ENCODE peak calls at places on chromosome 15, in ten cellular contexts. P is cardiac muscle cell, B is A549, X is left ventricle myocardium inferior, T is right atrium auricular region, N is neural progenitor cell, O is ovary, C is foreskin fibroblast, M is mucosa of descending colon, K is transverse colon. G is an unnamed sample.

GRCh38 chr15:93428135-93428534 is 339.1 kb upstream of the RGMA start:
- DNase-seq in P (no peak), B (no peak), X (no peak), T (no peak), N (peak), O (no peak), C (no peak), M (no peak), K (no peak), G (no peak)

GRCh38 chr15:43275736-43276562 is 9.2 kb upstream of the TGM5 start:
- DNase-seq in P (no peak), B (no peak), X (no peak), T (peak), N (no peak), O (no peak), C (no peak), M (no peak), K (no peak), G (no peak)

GRCh38 chr15:81338422-81339007 is 14.6 kb upstream of the STARD5 start:
- DNase-seq in P (no peak), B (no peak), X (peak), T (peak), N (no peak), O (no peak), C (peak), M (no peak), K (no peak), G (no peak)

GRCh38 chr15:51738553-51738952 is 1.1 kb upstream of the LYSMD2 start:
- DNase-seq in P (peak), B (no peak), X (no peak), T (no peak), N (no peak), O (no peak), C (no peak), M (no peak), K (no peak), G (no peak)

GRCh38 chr15:39746176-39746575 is 36.5 kb downstream of the FSIP1 start:
- DNase-seq in P (no peak), B (no peak), X (no peak), T (no peak), N (no peak), O (no peak), C (peak), M (no peak), K (no peak), G (no peak)

GRCh38 chr15:78397382-78397781 is 40.6 kb upstream of the IREB2 start:
- DNase-seq in P (no peak), B (no peak), X (no peak), T (no peak), N (no peak), O (no peak), C (no peak), M (no peak), K (no peak), G (no peak)

GRCh38 chr15:31801152-31801551 is 229.2 kb upstream of the CHRNA7 start:
- DNase-seq in P (peak), B (no peak), X (peak), T (peak), N (no peak), O (peak), C (no peak), M (no peak), K (no peak), G (no peak)

GRCh38 chr15:96746621-96747155 is 416.2 kb downstream of the NR2F2 start:
- DNase-seq in P (peak), B (no peak), X (no peak), T (no peak), N (peak), O (no peak), C (no peak), M (no peak), K (no peak), G (no peak)

GRCh38 chr15:44811347-44811746 is 75.0 kb downstream of the TRIM69 start:
- DNase-seq in P (no peak), B (no peak), X (no peak), T (no peak), N (no peak), O (no peak), C (peak), M (no peak), K (peak), G (no peak)

GRCh38 chr15:93709708-93710107 is 521.7 kb upstream of the MCTP2 start:
- DNase-seq in P (no peak), B (no peak), X (no peak), T (no peak), N (no peak), O (no peak), C (no peak), M (no peak), K (no peak), G (no peak)

GRCh38 chr15:69414702-69415161 is 583 bp downstream of the KIF23 start:
- DNase-seq in P (peak), B (peak), X (no peak), T (peak), N (peak), O (peak), C (peak), M (peak), K (peak), G (peak)

GRCh38 chr15:69088300-69088965 is 72.0 kb upstream of the GLCE start:
- DNase-seq in P (no peak), B (no peak), X (no peak), T (no peak), N (no peak), O (no peak), C (no peak), M (no peak), K (no peak), G (no peak)

GRCh38 chr15:79311901-79312553 is 1.1 kb downstream of the TMED3 start:
- DNase-seq in P (no peak), B (no peak), X (no peak), T (no peak), N (no peak), O (no peak), C (no peak), M (no peak), K (no peak), G (no peak)

GRCh38 chr15:96327155-96327741 is 3.3 kb upstream of the NR2F2 start:
- DNase-seq in P (peak), B (peak), X (no peak), T (no peak), N (peak), O (no peak), C (peak), M (no peak), K (no peak), G (no peak)

GRCh38 chr15:72312605-72313447 is 7.1 kb downstream of the CELF6 start:
- DNase-seq in P (peak), B (peak), X (peak), T (peak), N (peak), O (peak), C (peak), M (no peak), K (peak), G (peak)

GRCh38 chr15:96334705-96335428 is 4.4 kb downstream of the NR2F2 start:
- DNase-seq in P (no peak), B (no peak), X (no peak), T (no peak), N (peak), O (no peak), C (peak), M (no peak), K (peak), G (peak)

GRCh38 chr15:60853077-60853476 is 374.1 kb upstream of the ICE2 start:
- DNase-seq in P (no peak), B (no peak), X (no peak), T (no peak), N (no peak), O (no peak), C (no peak), M (no peak), K (no peak), G (no peak)

GRCh38 chr15:37133619-37134018 is 33.3 kb upstream of the MEIS2 start:
- DNase-seq in P (no peak), B (no peak), X (no peak), T (no peak), N (no peak), O (no peak), C (peak), M (no peak), K (no peak), G (no peak)

GRCh38 chr15:77187751-77188464 is 117.0 kb upstream of the TSPAN3 start:
- DNase-seq in P (no peak), B (no peak), X (no peak), T (peak), N (no peak), O (no peak), C (peak), M (no peak), K (peak), G (no peak)

GRCh38 chr15:41928637-41929620 is 35.1 kb upstream of the SPTBN5 start:
- DNase-seq in P (no peak), B (no peak), X (peak), T (no peak), N (peak), O (no peak), C (peak), M (peak), K (no peak), G (peak)

GRCh38 chr15:63466378-63467192 is 37.8 kb upstream of the USP3 start:
- DNase-seq in P (peak), B (peak), X (no peak), T (no peak), N (peak), O (no peak), C (peak), M (no peak), K (no peak), G (no peak)

GRCh38 chr15:70354260-70354894 is 256.7 kb upstream of the TLE3 start:
- DNase-seq in P (no peak), B (no peak), X (no peak), T (peak), N (no peak), O (no peak), C (no peak), M (no peak), K (no peak), G (no peak)

GRCh38 chr15:79314811-79315210 is 3.9 kb downstream of the TMED3 start:
- DNase-seq in P (no peak), B (no peak), X (no peak), T (no peak), N (no peak), O (no peak), C (no peak), M (no peak), K (no peak), G (no peak)

GRCh38 chr15:50627351-50628055 is 59.1 kb downstream of the TRPM7 start:
- DNase-seq in P (no peak), B (no peak), X (no peak), T (no peak), N (no peak), O (no peak), C (peak), M (no peak), K (no peak), G (no peak)

GRCh38 chr15:63196846-63197245 is 7.4 kb downstream of the RAB8B start:
- DNase-seq in P (no peak), B (no peak), X (no peak), T (no peak), N (no peak), O (no peak), C (no peak), M (no peak), K (no peak), G (no peak)

GRCh38 chr15:34642252-34642651 is 58.8 kb upstream of the GOLGA8B start:
- DNase-seq in P (no peak), B (no peak), X (no peak), T (no peak), N (peak), O (no peak), C (no peak), M (no peak), K (no peak), G (no peak)

GRCh38 chr15:101272584-101272983 is 4.7 kb downstream of the SELENOS start:
- DNase-seq in P (no peak), B (no peak), X (no peak), T (no peak), N (no peak), O (no peak), C (no peak), M (no peak), K (no peak), G (no peak)

GRCh38 chr15:101267320-101268104 is 9.8 kb downstream of the SELENOS start:
- DNase-seq in P (no peak), B (no peak), X (no peak), T (peak), N (no peak), O (no peak), C (peak), M (no peak), K (no peak), G (no peak)

GRCh38 chr15:101266034-101266433 is 11.3 kb downstream of the SELENOS start:
- DNase-seq in P (no peak), B (no peak), X (no peak), T (no peak), N (no peak), O (no peak), C (peak), M (no peak), K (no peak), G (no peak)

GRCh38 chr15:101266787-101267186 is 10.5 kb downstream of the SELENOS start:
- DNase-seq in P (no peak), B (no peak), X (no peak), T (no peak), N (no peak), O (no peak), C (no peak), M (no peak), K (no peak), G (no peak)

GRCh38 chr15:101269479-101270223 is 7.6 kb downstream of the SELENOS start:
- DNase-seq in P (no peak), B (no peak), X (no peak), T (peak), N (peak), O (no peak), C (peak), M (no peak), K (no peak), G (no peak)
- TF ChIP-seq CTCF in P (peak), B (peak), X (peak), T (peak), N (peak), O (no peak), C (peak), M (no peak), K (no peak), G (peak)

GRCh38 chr15:75307778-75308390 is 25.2 kb downstream of the GOLGA6D start:
- DNase-seq in P (peak), B (peak), X (no peak), T (no peak), N (peak), O (peak), C (peak), M (peak), K (peak), G (no peak)
- H3K4me3 ChIP-seq in P (no peak), B (no peak), X (no peak), T (no peak), N (no peak), O (no peak), C (no peak), M (no peak), K (no peak), G (no peak)

GRCh38 chr15:47194718-47195117 is 522.6 kb upstream of the SEMA6D start:
- DNase-seq in P (peak), B (no peak), X (no peak), T (no peak), N (peak), O (no peak), C (peak), M (no peak), K (no peak), G (no peak)
- TF ChIP-seq CTCF in P (peak), B (no peak), X (peak), T (no peak), N (peak), O (no peak), C (peak), M (no peak), K (no peak), G (no peak)

GRCh38 chr15:66615175-66615495 is 49.3 kb upstream of the LCTL start:
- DNase-seq in P (no peak), B (no peak), X (no peak), T (no peak), N (no peak), O (no peak), C (no peak), M (no peak), K (no peak), G (no peak)

GRCh38 chr15:66611257-66612053 is 45.7 kb upstream of the LCTL start:
- DNase-seq in P (no peak), B (no peak), X (no peak), T (no peak), N (no peak), O (no peak), C (no peak), M (no peak), K (no peak), G (peak)

GRCh38 chr15:66615846-66616245 is 50.0 kb upstream of the LCTL start:
- DNase-seq in P (no peak), B (no peak), X (no peak), T (no peak), N (no peak), O (no peak), C (no peak), M (no peak), K (no peak), G (no peak)

GRCh38 chr15:66614456-66615174 is 48.8 kb upstream of the LCTL start:
- DNase-seq in P (no peak), B (no peak), X (no peak), T (no peak), N (no peak), O (no peak), C (no peak), M (no peak), K (no peak), G (no peak)

GRCh38 chr15:66613743-66614142 is 47.9 kb upstream of the LCTL start:
- DNase-seq in P (no peak), B (no peak), X (no peak), T (no peak), N (no peak), O (no peak), C (no peak), M (no peak), K (no peak), G (no peak)
- H3K4me3 ChIP-seq in P (no peak), B (no peak), X (no peak), T (no peak), N (no peak), O (no peak), C (no peak), M (no peak), K (no peak), G (no peak)

DNA sequence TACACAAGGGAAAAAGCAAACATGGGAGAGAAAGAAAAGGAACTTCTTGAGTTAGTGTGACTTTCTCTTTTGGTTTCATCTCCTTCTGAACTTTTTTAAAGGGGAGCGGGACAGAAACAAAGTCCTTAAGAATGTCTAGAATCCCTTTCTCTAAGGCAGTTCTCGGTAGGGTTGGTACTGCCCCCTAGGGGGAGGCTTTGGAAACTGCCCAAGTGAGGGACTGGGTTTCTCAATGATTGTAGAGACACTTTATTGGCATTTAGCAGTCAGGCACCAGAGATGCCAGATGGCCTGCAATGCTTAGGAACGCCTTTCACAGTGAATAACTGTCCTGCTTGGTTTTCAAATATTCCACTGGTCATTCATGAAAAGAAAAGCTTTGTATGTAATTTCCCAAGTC is 172.6 kb downstream of the WDR72 start:
- DNase-seq in P (peak), B (no peak), X (no peak), T (no peak), N (peak), O (no peak), C (no peak), M (peak), K (peak), G (no peak)
- TF ChIP-seq CTCF in P (no peak), B (peak), X (peak), T (no peak), N (peak), O (no peak), C (no peak), M (peak), K (peak), G (no peak)